ENCODE peak calls at places on chromosomes 5 and 9, in six cellular contexts. Y is HFF-Myc; J is CD4-positive, alpha-beta T cell; U is nucleus accumbens; P is left cardiac atrium; O is activated CD4-positive, alpha-beta T cell treated with anti-CD3 and anti-CD28 coated beads, Interleukin-2, amount 50 U/mL, for 4 hours. F is an unnamed sample.

GRCh38 chr5:56757077-56757476 is 58.3 kb upstream of the MAP3K1 start:
- DNase-seq in Y (no peak), J (no peak), U (no peak), P (no peak), O (no peak), F (no peak)

GRCh38 chr5:137734962-137735530 is 843 bp downstream of the KLHL3 start:
- DNase-seq in Y (no peak), J (peak), U (no peak), P (peak), O (no peak), F (no peak)

GRCh38 chr5:144857454-144857853 is 686.8 kb downstream of the KCTD16 start:
- DNase-seq in Y (no peak), J (no peak), U (no peak), P (no peak), O (no peak), F (no peak)

GRCh38 chr5:175735701-175736100 is 77.8 kb downstream of the HRH2 start:
- DNase-seq in Y (no peak), J (no peak), U (no peak), P (no peak), O (no peak), F (no peak)

GRCh38 chr9:90914868-90915483 is 113.4 kb downstream of the SYK start:
- DNase-seq in Y (peak), J (peak), U (peak), P (peak), O (peak), F (peak)

GRCh38 chr9:1978941-1979340 is 36.2 kb upstream of the SMARCA2 start:
- DNase-seq in Y (peak), J (no peak), U (no peak), P (peak), O (no peak), F (peak)

GRCh38 chr5:125722550-125722949 is 700.7 kb upstream of the GRAMD2B start:
- DNase-seq in Y (no peak), J (no peak), U (no peak), P (no peak), O (no peak), F (no peak)

GRCh38 chr5:54357371-54358058 is 47.1 kb upstream of the ARL15 start:
- DNase-seq in Y (no peak), J (no peak), U (no peak), P (no peak), O (no peak), F (no peak)

GRCh38 chr9:91047993-91048607 is 246.5 kb downstream of the SYK start:
- DNase-seq in Y (no peak), J (no peak), U (no peak), P (no peak), O (no peak), F (no peak)

GRCh38 chr5:147613359-147613758 is 103.5 kb upstream of the DPYSL3 start:
- DNase-seq in Y (no peak), J (no peak), U (no peak), P (no peak), O (no peak), F (no peak)

GRCh38 chr9:134948149-134948548 is 30.4 kb upstream of the FCN1 start:
- DNase-seq in Y (no peak), J (no peak), U (no peak), P (no peak), O (no peak), F (no peak)

F was measured in gastrocnemius medialis.